ENCODE peak calls at places on chromosome 16, in four cellular contexts. D is H1, G is K562, C is HepG2. A is an unnamed sample.

GRCh38 chr16:69563605-69564580 is 1.9 kb upstream of the NFAT5 start:
- DNase-seq in D (peak; percentile 51), C (peak; percentile 49), G (no peak), A (no peak)

GRCh38 chr16:86681440-86681838 is 103.1 kb downstream of the FOXL1 start:
- DNase-seq in D (no peak), G (no peak), C (no peak), A (no peak)

GRCh38 chr16:67936124-67936875 is at the start of gene PSMB10:
- DNase-seq in D (peak; percentile 70), G (peak; percentile 68), C (peak; percentile 51), A (no peak)

GRCh38 chr16:83100679-83101078 is 473.9 kb downstream of the CDH13 start:
- DNase-seq in G (no peak), D (no peak), C (no peak), A (no peak)

GRCh38 chr16:85665373-85665740 is 23.4 kb downstream of the GINS2 start:
- DNase-seq in G (no peak), D (no peak), C (no peak), A (no peak)

GRCh38 chr16:17439580-17439979 is 31.2 kb downstream of the XYLT1 start:
- DNase-seq in D (no peak), C (no peak), G (no peak), A (no peak)

GRCh38 chr16:30778549-30779244 is 8.3 kb downstream of the ZNF629 start:
- DNase-seq in G (peak; percentile 79), D (peak; percentile 59), C (no peak), A (no peak)

GRCh38 chr16:50259334-50260205 is 6.8 kb upstream of the ADCY7 start:
- DNase-seq in D (no peak), C (no peak), G (no peak), A (no peak)

GRCh38 chr16:71807905-71808592 is 585 bp downstream of the AP1G1 start:
- DNase-seq in G (peak; percentile 69), C (no peak), D (no peak), A (no peak)

GRCh38 chr16:20887207-20887606 is 13.0 kb downstream of the DCUN1D3 start:
- DNase-seq in D (no peak), G (no peak), C (no peak), A (no peak)

GRCh38 chr16:68280160-68280559 is 15.8 kb downstream of the SLC7A6 start:
- DNase-seq in C (no peak), D (no peak), G (no peak), A (no peak)

GRCh38 chr16:19994771-19995170 is 78.9 kb downstream of the GPR139 start:
- DNase-seq in G (no peak), C (no peak), D (no peak), A (no peak)

GRCh38 chr16:72270531-72270930 is 98.6 kb upstream of the PMFBP1 start:
- DNase-seq in D (no peak), G (no peak), C (no peak), A (no peak)

GRCh38 chr16:90008708-90009145 is 10.5 kb downstream of the DBNDD1 start:
- DNase-seq in G (no peak), D (no peak), C (no peak), A (no peak)

GRCh38 chr16:83956336-83957289 is 3.6 kb downstream of the OSGIN1 start:
- DNase-seq in G (peak; percentile 84), D (peak; percentile 95), C (peak; percentile 70), A (peak; percentile 75)

GRCh38 chr16:54171855-54172537 is 114.6 kb downstream of the IRX3 start:
- DNase-seq in G (no peak), D (no peak), C (peak; percentile 46), A (no peak)

GRCh38 chr16:12551946-12552345 is 251.7 kb downstream of the CPPED1 start:
- DNase-seq in D (no peak), G (no peak), C (no peak), A (no peak)

GRCh38 chr16:81583893-81584705 is 139.5 kb downstream of the CMIP start:
- DNase-seq in C (no peak), G (no peak), D (no peak), A (peak; percentile 74)

GRCh38 chr16:951660-952301 is 19.0 kb downstream of the LMF1 start:
- DNase-seq in G (peak; percentile 63), C (no peak), D (no peak), A (no peak)

GRCh38 chr16:59527206-59527997 is 793.3 kb upstream of the GOT2 start:
- DNase-seq in G (no peak), C (no peak), D (no peak), A (no peak)

GRCh38 chr16:86834451-86835035 is 256.2 kb downstream of the FOXL1 start:
- DNase-seq in C (no peak), D (peak; percentile 67), G (no peak), A (no peak)

GRCh38 chr16:3645504-3646347 is 8.8 kb upstream of the DNASE1 start:
- DNase-seq in D (peak; percentile 70), C (no peak), G (peak; percentile 10), A (no peak)

DNA sequence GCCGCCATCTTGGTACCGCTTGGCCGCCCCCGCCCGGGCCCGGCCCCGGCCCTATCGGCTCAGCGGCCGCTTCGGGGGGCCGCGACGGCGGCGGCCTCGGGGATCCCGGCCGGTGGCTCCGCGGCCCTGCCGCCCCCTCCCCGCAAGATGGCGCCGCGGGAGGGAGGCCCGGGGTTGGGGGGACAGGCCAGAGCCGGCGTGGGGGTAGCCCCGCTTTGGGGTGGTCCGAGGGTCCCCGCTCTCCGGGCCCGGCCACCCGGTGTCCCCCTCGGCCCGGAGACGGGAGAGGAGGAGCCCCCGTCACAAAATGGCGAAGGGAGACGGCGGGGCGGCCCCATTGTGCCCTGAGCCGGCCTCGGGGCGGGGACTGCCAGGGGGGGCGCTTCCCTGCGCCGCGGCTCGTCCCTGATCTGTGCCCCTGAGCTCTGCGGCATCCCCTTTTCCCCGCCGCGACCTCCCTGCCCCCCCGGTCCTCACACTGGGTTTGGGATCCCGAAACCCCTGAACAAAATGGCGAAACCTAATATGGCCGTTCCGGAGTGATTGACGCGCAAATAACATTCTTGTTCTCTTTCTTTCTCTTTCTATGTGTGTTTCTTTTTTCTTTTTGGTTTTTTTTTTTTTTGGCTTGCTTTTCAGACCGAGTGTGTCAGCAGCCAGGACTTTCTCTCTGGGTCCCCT is 978 bp downstream of the HAPSTR1 start:
- DNase-seq in C (peak; percentile 41), D (peak; percentile 75), G (peak; percentile 66), A (no peak)
- TF ChIP-seq FOSL1 in C (no peak), D (no peak), G (no peak), A (no peak)

DNA sequence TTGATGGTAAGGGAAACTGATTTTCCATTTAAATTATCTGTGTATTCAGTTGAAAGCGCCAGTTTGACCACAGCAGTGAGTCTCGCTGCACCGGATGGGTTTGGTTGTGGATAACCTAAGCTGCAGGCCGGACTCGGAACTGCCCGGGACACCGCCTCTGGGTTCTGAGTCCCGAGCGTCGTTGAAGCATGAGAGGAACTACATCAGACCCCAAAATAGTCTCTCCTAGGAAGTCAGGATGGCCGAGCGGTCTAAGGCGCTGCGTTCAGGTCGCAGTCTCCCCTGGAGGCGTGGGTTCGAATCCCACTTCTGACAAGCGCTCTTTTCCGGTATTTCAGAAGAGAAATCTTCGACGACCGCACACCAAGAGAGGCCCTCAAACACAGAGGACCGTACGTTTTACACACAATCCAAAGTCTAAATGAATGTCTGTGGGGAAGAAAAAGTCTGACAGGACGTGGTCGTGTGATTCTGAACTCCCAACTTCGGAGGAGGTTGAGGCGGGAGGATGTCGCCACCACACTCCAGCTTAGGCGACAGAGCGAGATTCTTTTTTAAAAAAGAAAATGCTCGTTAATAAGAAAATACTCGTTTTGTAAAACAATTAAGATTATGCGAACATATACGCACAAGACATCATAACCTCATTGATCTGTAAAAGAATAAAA is 15.4 kb upstream of the PLLP start:
- DNase-seq in G (peak; percentile 74), D (peak; percentile 95), C (peak; percentile 97), A (peak; percentile 90)
- TF ChIP-seq CTCF in G (peak; percentile 9), D (no peak), C (peak; percentile 35), A (peak; percentile 9)

GRCh38 chr16:2282262-2282661 is 14.3 kb upstream of the RNPS1 start:
- DNase-seq in C (no peak), G (no peak), D (no peak), A (no peak)
- TF ChIP-seq SRF in C (no peak), G (no peak), D (no peak), A (no peak)

GRCh38 chr16:11034481-11034931 is 90.1 kb downstream of the CLEC16A start:
- DNase-seq in G (no peak), D (no peak), C (no peak), A (no peak)

GRCh38 chr16:11032000-11032921 is 87.9 kb downstream of the CLEC16A start:
- DNase-seq in G (no peak), D (no peak), C (no peak), A (no peak)

GRCh38 chr16:11030990-11031510 is 86.7 kb downstream of the CLEC16A start:
- DNase-seq in C (no peak), G (no peak), D (no peak), A (no peak)

GRCh38 chr16:11034005-11034404 is 89.6 kb downstream of the CLEC16A start:
- DNase-seq in C (no peak), D (no peak), G (no peak), A (no peak)

DNA sequence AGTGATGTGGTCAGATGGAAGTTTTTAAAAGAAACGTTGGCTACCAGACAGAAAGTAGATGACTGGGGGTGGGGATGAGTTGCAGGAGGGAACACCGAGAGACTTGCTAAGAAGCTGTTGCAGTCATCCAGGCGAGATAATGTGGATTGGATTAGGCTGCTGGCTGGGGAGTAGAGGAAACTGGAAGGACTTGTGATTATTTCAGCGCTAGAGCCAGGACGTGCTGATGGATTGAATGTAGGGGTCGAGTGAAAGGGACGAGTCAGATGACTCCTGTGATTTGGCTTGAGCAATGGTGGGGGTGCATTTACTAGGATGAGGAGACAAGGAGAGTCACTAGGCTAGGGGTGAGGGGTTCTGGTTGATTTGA is 88.5 kb downstream of the CLEC16A start:
- DNase-seq in D (no peak), G (no peak), C (no peak), A (no peak)
- TF ChIP-seq FOSL1 in D (no peak), G (no peak), C (no peak), A (no peak)

GRCh38 chr16:4850211-4850610 is 2.9 kb downstream of the UBN1 start:
- DNase-seq in D (no peak), G (peak; percentile 46), C (no peak), A (no peak)

GRCh38 chr16:4840984-4841383 is 6.1 kb downstream of the GLYR1 start:
- DNase-seq in G (no peak), D (no peak), C (no peak), A (no peak)

GRCh38 chr16:4847774-4848587 is 700 bp downstream of the UBN1 start:
- DNase-seq in G (no peak), C (peak; percentile 29), D (no peak), A (no peak)

GRCh38 chr16:4846901-4847773 is at the start of the genes GLYR1 and UBN1:
- DNase-seq in G (peak; percentile 97), D (peak; percentile 100), C (peak; percentile 92), A (peak; percentile 86)

GRCh38 chr16:4846503-4846900 is 586 bp downstream of the GLYR1 start:
- DNase-seq in G (no peak), D (no peak), C (peak; percentile 35), A (no peak)
- TF ChIP-seq CTCF in G (no peak), D (no peak), C (no peak), A (no peak)